ENCODE peak calls at places on chromosomes 4 and X, in four cellular contexts. W is AG04450, S is heart right ventricle, T is fibroblast of lung. K is an unnamed sample.

GRCh38 chr4:140260227-140260626 is 106.2 kb upstream of the MAML3 start:
- DNase-seq in W (peak), S (no peak), T (peak), K (no peak)

GRCh38 chrX:12301288-12301687 is 163.0 kb downstream of the FRMPD4 start:
- DNase-seq in W (no peak), S (no peak), T (no peak), K (no peak)

GRCh38 chr4:186190456-186191265 is 706 bp upstream of the CYP4V2 start:
- DNase-seq in W (no peak), S (peak), T (peak), K (no peak)

GRCh38 chrX:45750639-45751038 is 550.0 kb upstream of the DIPK2B start:
- DNase-seq in W (no peak), S (no peak), T (no peak), K (no peak)

GRCh38 chr4:35166437-35166836 is 1077.9 kb downstream of the ARAP2 start:
- DNase-seq in W (no peak), S (no peak), T (no peak), K (no peak)

GRCh38 chr4:95153182-95153581 is 395.4 kb downstream of the BMPR1B start:
- DNase-seq in W (no peak), S (no peak), T (no peak), K (no peak)

GRCh38 chr4:180960758-180961401 is 1282.3 kb upstream of the TENM3 start:
- DNase-seq in W (no peak), S (no peak), T (peak), K (no peak)

GRCh38 chrX:72381439-72382198 is 75.9 kb upstream of the CITED1 start:
- DNase-seq in W (no peak), S (no peak), T (peak), K (no peak)

GRCh38 chr4:142781114-142781513 is 65.0 kb downstream of the INPP4B start:
- DNase-seq in W (no peak), S (no peak), T (no peak), K (no peak)

GRCh38 chrX:24774650-24775049 is 80.9 kb downstream of the POLA1 start:
- DNase-seq in W (no peak), S (no peak), T (no peak), K (no peak)

GRCh38 chr4:118280501-118281218 is 72.1 kb downstream of the PRSS12 start:
- DNase-seq in W (peak), S (no peak), T (peak), K (no peak)

GRCh38 chr4:49036528-49036927 is 50.5 kb downstream of the CWH43 start:
- DNase-seq in W (no peak), S (no peak), T (no peak), K (no peak)

GRCh38 chr4:40199999-40200880 is 3.4 kb downstream of the RHOH start:
- DNase-seq in W (no peak), S (no peak), T (no peak), K (no peak)

DNA sequence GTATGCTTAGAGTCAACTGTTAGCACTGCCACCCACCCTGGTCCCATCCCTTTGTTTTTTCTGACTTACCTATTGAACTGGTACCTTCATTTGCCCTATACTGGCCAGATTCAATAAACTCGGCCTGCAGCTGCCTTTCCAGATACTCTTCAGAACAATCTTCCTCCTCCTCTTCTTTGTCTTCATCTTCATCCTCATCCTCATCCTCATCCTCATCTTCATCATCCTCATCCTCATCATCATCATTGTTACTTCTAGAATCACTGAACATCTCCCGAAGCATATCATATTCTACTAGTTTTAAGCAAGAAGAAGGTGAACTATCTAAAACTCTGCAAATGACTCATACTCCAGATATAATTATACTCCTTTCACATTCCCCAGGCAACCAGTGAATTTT is 14.9 kb downstream of the TAF7L start:
- DNase-seq in W (no peak), S (no peak), T (no peak), K (no peak)
- H3K4me3 ChIP-seq in W (no peak), S (no peak), T (no peak), K (no peak)

GRCh38 chrX:27917713-27918500 is 63.3 kb downstream of the DCAF8L1 start:
- DNase-seq in W (no peak), S (no peak), T (no peak), K (no peak)

GRCh38 chrX:27924718-27925117 is 56.5 kb downstream of the DCAF8L1 start:
- DNase-seq in W (no peak), S (no peak), T (no peak), K (no peak)

GRCh38 chrX:27924261-27924660 is 57.0 kb downstream of the DCAF8L1 start:
- DNase-seq in W (no peak), S (no peak), T (no peak), K (no peak)

GRCh38 chrX:27915617-27916016 is 65.6 kb downstream of the DCAF8L1 start:
- DNase-seq in W (no peak), S (no peak), T (peak), K (no peak)

GRCh38 chrX:27918799-27919198 is 62.5 kb downstream of the DCAF8L1 start:
- DNase-seq in W (no peak), S (no peak), T (peak), K (no peak)
- TF ChIP-seq CTCF in W (peak), S (no peak), T (no peak), K (no peak)

GRCh38 chrX:78517124-78517523 is 142.0 kb downstream of the RTL3 start:
- DNase-seq in W (no peak), S (no peak), T (no peak), K (no peak)

GRCh38 chrX:78514852-78515251 is 144.3 kb downstream of the RTL3 start:
- DNase-seq in W (no peak), S (no peak), T (no peak), K (no peak)

GRCh38 chrX:78513996-78514745 is 145.0 kb downstream of the RTL3 start:
- DNase-seq in W (no peak), S (no peak), T (no peak), K (no peak)
- H3K4me3 ChIP-seq in W (no peak), S (no peak), T (no peak), K (no peak)

GRCh38 chrX:51496501-51497291 is at the start of gene NUDT11:
- DNase-seq in W (no peak), S (peak), T (peak), K (no peak)

GRCh38 chrX:51494409-51494808 is 2.0 kb downstream of the NUDT11 start:
- DNase-seq in W (no peak), S (no peak), T (peak), K (no peak)
- TF ChIP-seq CTCF in W (peak), S (no peak), T (no peak), K (no peak)

GRCh38 chr4:141462361-141462760 is 174.0 kb upstream of the IL15 start:
- DNase-seq in W (no peak), S (no peak), T (no peak), K (no peak)
- H3K4me3 ChIP-seq in W (no peak), S (no peak), T (no peak), K (no peak)

GRCh38 chrX:132375941-132376340 is 112.9 kb downstream of the MBNL3 start:
- DNase-seq in W (no peak), S (no peak), T (peak), K (no peak)
- TF ChIP-seq CTCF in W (peak), S (no peak), T (peak), K (peak)

GRCh38 chr4:53905281-53905934 is 159.0 kb downstream of the CHIC2 start:
- DNase-seq in W (no peak), S (no peak), T (peak), K (no peak)
- H3K4me3 ChIP-seq in W (peak), S (peak), T (peak), K (no peak)

GRCh38 chr4:52862605-52863236 is 604 bp downstream of the RASL11B start:
- DNase-seq in W (no peak), S (no peak), T (no peak), K (no peak)

GRCh38 chr4:52863324-52863723 is 1.2 kb downstream of the RASL11B start:
- DNase-seq in W (no peak), S (no peak), T (no peak), K (no peak)

GRCh38 chr4:52864816-52865215 is 2.7 kb downstream of the RASL11B start:
- DNase-seq in W (no peak), S (no peak), T (peak), K (peak)

GRCh38 chr4:52861171-52861873 is 795 bp upstream of the RASL11B start:
- DNase-seq in W (no peak), S (no peak), T (no peak), K (no peak)

DNA sequence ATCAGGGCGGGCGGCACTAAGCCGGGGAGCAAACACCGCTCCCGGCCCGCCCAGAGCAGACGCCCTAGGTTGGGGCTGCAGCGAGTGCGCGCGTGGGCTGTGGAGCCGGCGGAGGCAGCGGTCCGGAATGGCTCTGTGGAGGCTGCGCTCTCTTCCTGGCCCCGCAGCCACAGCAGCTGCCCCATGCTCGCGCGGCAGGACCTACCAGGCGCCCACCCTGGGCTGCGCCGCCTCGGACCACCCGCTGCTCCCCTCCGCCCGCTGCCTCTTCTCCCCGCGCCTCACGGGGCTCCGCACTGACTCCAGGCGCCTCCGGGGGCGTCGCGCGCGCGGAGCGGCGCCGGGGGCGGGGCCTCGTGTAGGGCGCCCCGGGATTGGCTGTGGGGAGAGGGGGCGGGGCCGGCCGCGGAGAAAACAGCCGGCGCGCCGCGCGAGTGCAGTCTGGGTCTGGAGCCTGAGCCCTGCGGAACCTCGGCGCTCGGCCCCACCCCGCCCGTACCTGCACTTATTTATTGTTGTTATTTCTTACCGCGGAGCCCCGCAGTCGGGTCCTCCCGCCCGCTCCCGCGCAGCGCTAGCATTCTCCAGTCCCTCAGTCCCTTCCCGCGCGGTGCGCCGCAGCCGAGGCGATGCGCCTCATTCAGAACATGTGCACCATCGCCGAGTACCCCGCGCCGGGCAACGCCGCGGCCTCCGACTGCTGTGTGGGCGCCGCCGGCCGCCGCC is at the start of gene RASL11B:
- DNase-seq in W (no peak), S (peak), T (peak), K (no peak)
- TF ChIP-seq CTCF in W (no peak), S (peak), T (no peak), K (no peak)

GRCh38 chrX:153924149-153924861 is 1.8 kb downstream of the ARHGAP4 start:
- DNase-seq in W (no peak), S (no peak), T (peak), K (no peak)
- H3K4me3 ChIP-seq in W (no peak), S (peak), T (no peak), K (no peak)